ENCODE peak calls at places on chromosome 15, in ten cellular contexts. One of them, this sample, is unnamed.

GRCh38 chr15:71048913-71049675 is 66.2 kb upstream of the THSD4 start:
- DNase-seq in NT2/D1: no peak
- DNase-seq in SK-N-SH: no peak
- DNase-seq in neuronal stem cell: no peak
- DNase-seq in left ventricle myocardium inferior: no peak
- DNase-seq in suprapubic skin: no peak
- DNase-seq in aorta: no peak
- DNase-seq in CD8-positive, alpha-beta T cell: no peak
- DNase-seq in breast epithelium: no peak
- DNase-seq in PC-9: peak; percentile 72
- DNase-seq in this sample: no peak

GRCh38 chr15:79099692-79100091 is 9.1 kb upstream of the RASGRF1 start:
- DNase-seq in NT2/D1: no peak
- DNase-seq in SK-N-SH: no peak
- DNase-seq in neuronal stem cell: no peak
- DNase-seq in left ventricle myocardium inferior: no peak
- DNase-seq in suprapubic skin: no peak
- DNase-seq in aorta: peak; percentile 17
- DNase-seq in CD8-positive, alpha-beta T cell: no peak
- DNase-seq in breast epithelium: no peak
- DNase-seq in PC-9: no peak
- DNase-seq in this sample: no peak

GRCh38 chr15:68277131-68277604 is 377 bp upstream of the FEM1B start:
- DNase-seq in NT2/D1: peak; percentile 46
- DNase-seq in SK-N-SH: peak; percentile 72
- DNase-seq in neuronal stem cell: peak; percentile 70
- DNase-seq in left ventricle myocardium inferior: no peak
- DNase-seq in suprapubic skin: no peak
- DNase-seq in aorta: no peak
- DNase-seq in CD8-positive, alpha-beta T cell: no peak
- DNase-seq in breast epithelium: no peak
- DNase-seq in PC-9: no peak
- DNase-seq in this sample: no peak

GRCh38 chr15:71139264-71139663 is 24.0 kb downstream of the THSD4 start:
- DNase-seq in NT2/D1: no peak
- DNase-seq in SK-N-SH: no peak
- DNase-seq in neuronal stem cell: no peak
- DNase-seq in left ventricle myocardium inferior: no peak
- DNase-seq in suprapubic skin: no peak
- DNase-seq in aorta: no peak
- DNase-seq in CD8-positive, alpha-beta T cell: no peak
- DNase-seq in breast epithelium: no peak
- DNase-seq in PC-9: no peak
- DNase-seq in this sample: no peak

GRCh38 chr15:68658151-68658550 is 79.4 kb downstream of the CORO2B start:
- DNase-seq in NT2/D1: no peak
- DNase-seq in SK-N-SH: no peak
- DNase-seq in neuronal stem cell: no peak
- DNase-seq in left ventricle myocardium inferior: peak; percentile 36
- DNase-seq in suprapubic skin: no peak
- DNase-seq in aorta: peak; percentile 50
- DNase-seq in CD8-positive, alpha-beta T cell: no peak
- DNase-seq in breast epithelium: no peak
- DNase-seq in PC-9: no peak
- DNase-seq in this sample: no peak

GRCh38 chr15:75104804-75105557 is 81.6 kb downstream of the PPCDC start:
- DNase-seq in NT2/D1: no peak
- DNase-seq in SK-N-SH: no peak
- DNase-seq in neuronal stem cell: no peak
- DNase-seq in left ventricle myocardium inferior: no peak
- DNase-seq in suprapubic skin: no peak
- DNase-seq in aorta: no peak
- DNase-seq in CD8-positive, alpha-beta T cell: no peak
- DNase-seq in breast epithelium: peak; percentile 60
- DNase-seq in PC-9: peak; percentile 98
- DNase-seq in this sample: no peak

GRCh38 chr15:83170474-83171165 is 37.0 kb downstream of the HDGFL3 start:
- DNase-seq in NT2/D1: no peak
- DNase-seq in SK-N-SH: no peak
- DNase-seq in neuronal stem cell: no peak
- DNase-seq in left ventricle myocardium inferior: no peak
- DNase-seq in suprapubic skin: no peak
- DNase-seq in aorta: no peak
- DNase-seq in CD8-positive, alpha-beta T cell: no peak
- DNase-seq in breast epithelium: no peak
- DNase-seq in PC-9: no peak
- DNase-seq in this sample: no peak

GRCh38 chr15:69758291-69758771 is 305.7 kb downstream of the RPLP1 start:
- DNase-seq in NT2/D1: no peak
- DNase-seq in SK-N-SH: no peak
- DNase-seq in neuronal stem cell: no peak
- DNase-seq in left ventricle myocardium inferior: no peak
- DNase-seq in suprapubic skin: no peak
- DNase-seq in aorta: no peak
- DNase-seq in CD8-positive, alpha-beta T cell: no peak
- DNase-seq in breast epithelium: no peak
- DNase-seq in PC-9: peak; percentile 89
- DNase-seq in this sample: no peak

GRCh38 chr15:90004671-90005070 is 3.5 kb downstream of the ZNF710 start:
- DNase-seq in NT2/D1: no peak
- DNase-seq in SK-N-SH: no peak
- DNase-seq in neuronal stem cell: no peak
- DNase-seq in left ventricle myocardium inferior: no peak
- DNase-seq in suprapubic skin: peak; percentile 76
- DNase-seq in aorta: no peak
- DNase-seq in CD8-positive, alpha-beta T cell: no peak
- DNase-seq in breast epithelium: no peak
- DNase-seq in PC-9: peak; percentile 90
- DNase-seq in this sample: no peak

GRCh38 chr15:51267047-51267713 is 71.2 kb downstream of the CYP19A1 start:
- DNase-seq in NT2/D1: peak; percentile 5
- DNase-seq in SK-N-SH: peak; percentile 46
- DNase-seq in neuronal stem cell: no peak
- DNase-seq in left ventricle myocardium inferior: no peak
- DNase-seq in suprapubic skin: no peak
- DNase-seq in aorta: no peak
- DNase-seq in CD8-positive, alpha-beta T cell: no peak
- DNase-seq in breast epithelium: no peak
- DNase-seq in PC-9: no peak
- DNase-seq in this sample: no peak

GRCh38 chr15:80154336-80154735 is 1.5 kb downstream of the FAH start:
- DNase-seq in NT2/D1: no peak
- DNase-seq in SK-N-SH: no peak
- DNase-seq in neuronal stem cell: no peak
- DNase-seq in left ventricle myocardium inferior: no peak
- DNase-seq in suprapubic skin: no peak
- DNase-seq in aorta: no peak
- DNase-seq in CD8-positive, alpha-beta T cell: no peak
- DNase-seq in breast epithelium: no peak
- DNase-seq in PC-9: no peak
- DNase-seq in this sample: no peak

GRCh38 chr15:80640546-80641121 is 54.5 kb upstream of the ABHD17C start:
- DNase-seq in NT2/D1: no peak
- DNase-seq in SK-N-SH: no peak
- DNase-seq in neuronal stem cell: no peak
- DNase-seq in left ventricle myocardium inferior: no peak
- DNase-seq in suprapubic skin: no peak
- DNase-seq in aorta: no peak
- DNase-seq in CD8-positive, alpha-beta T cell: no peak
- DNase-seq in breast epithelium: no peak
- DNase-seq in PC-9: no peak
- DNase-seq in this sample: no peak

GRCh38 chr15:92077353-92078080 is 224.0 kb downstream of the SLCO3A1 start:
- DNase-seq in NT2/D1: peak; percentile 63
- DNase-seq in SK-N-SH: peak; percentile 74
- DNase-seq in neuronal stem cell: peak; percentile 57
- DNase-seq in left ventricle myocardium inferior: peak; percentile 63
- DNase-seq in suprapubic skin: no peak
- DNase-seq in aorta: peak; percentile 85
- DNase-seq in CD8-positive, alpha-beta T cell: peak; percentile 39
- DNase-seq in breast epithelium: peak; percentile 63
- DNase-seq in PC-9: peak; percentile 47
- DNase-seq in this sample: peak; percentile 61

GRCh38 chr15:69593981-69594966 is 141.7 kb downstream of the RPLP1 start:
- DNase-seq in NT2/D1: no peak
- DNase-seq in SK-N-SH: no peak
- DNase-seq in neuronal stem cell: no peak
- DNase-seq in left ventricle myocardium inferior: peak; percentile 40
- DNase-seq in suprapubic skin: no peak
- DNase-seq in aorta: peak; percentile 88
- DNase-seq in CD8-positive, alpha-beta T cell: no peak
- DNase-seq in breast epithelium: peak; percentile 65
- DNase-seq in PC-9: peak; percentile 98
- DNase-seq in this sample: no peak

GRCh38 chr15:64161688-64162477 is 939 bp downstream of the PPIB start:
- DNase-seq in NT2/D1: no peak
- DNase-seq in SK-N-SH: no peak
- DNase-seq in neuronal stem cell: no peak
- DNase-seq in left ventricle myocardium inferior: no peak
- DNase-seq in suprapubic skin: peak; percentile 7
- DNase-seq in aorta: no peak
- DNase-seq in CD8-positive, alpha-beta T cell: no peak
- DNase-seq in breast epithelium: no peak
- DNase-seq in PC-9: no peak
- DNase-seq in this sample: no peak
- H3K4me1 ChIP-seq in NT2/D1: peaks cover 7% of the 10 kb centered on the region
- H3K4me1 ChIP-seq in SK-N-SH: peaks cover 23% of the 10 kb centered on the region
- H3K4me1 ChIP-seq in neuronal stem cell: peaks cover 9% of the 10 kb centered on the region
- H3K4me1 ChIP-seq in left ventricle myocardium inferior: peaks cover 69% of the 10 kb centered on the region
- H3K4me1 ChIP-seq in suprapubic skin: peaks cover 45% of the 10 kb centered on the region
- H3K4me1 ChIP-seq in aorta: peaks cover 2% of the 10 kb centered on the region
- H3K4me1 ChIP-seq in CD8-positive, alpha-beta T cell: peaks cover 38% of the 10 kb centered on the region
- H3K4me1 ChIP-seq in breast epithelium: peaks cover 27% of the 10 kb centered on the region
- H3K4me1 ChIP-seq in PC-9: no peaks in the 10 kb centered on the region
- H3K4me1 ChIP-seq in this sample: peaks cover 9% of the 10 kb centered on the region

DNA sequence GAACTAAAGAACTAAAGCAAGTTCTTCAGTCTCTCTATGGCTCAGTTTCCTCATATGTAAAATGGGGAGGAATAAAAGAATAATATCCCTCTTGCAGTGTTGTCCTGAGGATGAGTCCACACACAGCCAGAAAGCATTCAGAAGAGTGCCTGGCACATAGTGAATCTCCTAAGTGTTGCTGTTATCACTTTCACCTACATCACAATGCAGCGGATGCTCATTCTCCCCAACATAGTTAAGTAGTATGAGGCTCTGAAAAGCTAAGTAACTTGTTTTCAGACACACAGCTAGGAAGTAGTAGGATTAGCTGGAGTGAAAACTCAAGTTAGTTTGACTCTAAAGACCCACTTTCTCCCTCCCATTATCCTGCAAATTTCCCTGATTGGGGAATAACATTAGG is 9.1 kb upstream of the USP3 start:
- DNase-seq in NT2/D1: no peak
- DNase-seq in SK-N-SH: no peak
- DNase-seq in neuronal stem cell: no peak
- DNase-seq in left ventricle myocardium inferior: no peak
- DNase-seq in suprapubic skin: no peak
- DNase-seq in aorta: no peak
- DNase-seq in CD8-positive, alpha-beta T cell: no peak
- DNase-seq in breast epithelium: no peak
- DNase-seq in PC-9: no peak
- DNase-seq in this sample: no peak
- H3K4me1 ChIP-seq in NT2/D1: peaks cover 6% of the 10 kb centered on the region
- H3K4me1 ChIP-seq in SK-N-SH: peaks cover 3% of the 10 kb centered on the region
- H3K4me1 ChIP-seq in neuronal stem cell: peaks cover 6% of the 10 kb centered on the region
- H3K4me1 ChIP-seq in left ventricle myocardium inferior: no peaks in the 10 kb centered on the region
- H3K4me1 ChIP-seq in suprapubic skin: peaks cover 19% of the 10 kb centered on the region
- H3K4me1 ChIP-seq in aorta: no peaks in the 10 kb centered on the region
- H3K4me1 ChIP-seq in CD8-positive, alpha-beta T cell: peaks cover 73% of the 10 kb centered on the region
- H3K4me1 ChIP-seq in breast epithelium: no peaks in the 10 kb centered on the region
- H3K4me1 ChIP-seq in PC-9: peaks cover 60% of the 10 kb centered on the region
- H3K4me1 ChIP-seq in this sample: peaks cover 3% of the 10 kb centered on the region

GRCh38 chr15:42920281-42921048 is at the start of gene TTBK2:
- DNase-seq in NT2/D1: peak; percentile 94
- DNase-seq in SK-N-SH: peak; percentile 95
- DNase-seq in neuronal stem cell: peak; percentile 99
- DNase-seq in left ventricle myocardium inferior: peak; percentile 99
- DNase-seq in suprapubic skin: peak; percentile 98
- DNase-seq in aorta: peak; percentile 99
- DNase-seq in CD8-positive, alpha-beta T cell: peak; percentile 97
- DNase-seq in breast epithelium: peak; percentile 97
- DNase-seq in PC-9: peak; percentile 88
- DNase-seq in this sample: peak; percentile 98

GRCh38 chr15:42919308-42919707 is 1.3 kb downstream of the TTBK2 start:
- DNase-seq in NT2/D1: no peak
- DNase-seq in SK-N-SH: peak; percentile 17
- DNase-seq in neuronal stem cell: no peak
- DNase-seq in left ventricle myocardium inferior: no peak
- DNase-seq in suprapubic skin: no peak
- DNase-seq in aorta: no peak
- DNase-seq in CD8-positive, alpha-beta T cell: no peak
- DNase-seq in breast epithelium: no peak
- DNase-seq in PC-9: no peak
- DNase-seq in this sample: no peak

GRCh38 chr15:42915654-42916053 is 4.9 kb downstream of the TTBK2 start:
- DNase-seq in NT2/D1: no peak
- DNase-seq in SK-N-SH: no peak
- DNase-seq in neuronal stem cell: no peak
- DNase-seq in left ventricle myocardium inferior: no peak
- DNase-seq in suprapubic skin: no peak
- DNase-seq in aorta: no peak
- DNase-seq in CD8-positive, alpha-beta T cell: no peak
- DNase-seq in breast epithelium: no peak
- DNase-seq in PC-9: no peak
- DNase-seq in this sample: no peak

GRCh38 chr15:42919794-42920280 is 741 bp downstream of the TTBK2 start:
- DNase-seq in NT2/D1: no peak
- DNase-seq in SK-N-SH: peak; percentile 39
- DNase-seq in neuronal stem cell: no peak
- DNase-seq in left ventricle myocardium inferior: no peak
- DNase-seq in suprapubic skin: no peak
- DNase-seq in aorta: no peak
- DNase-seq in CD8-positive, alpha-beta T cell: peak; percentile 13
- DNase-seq in breast epithelium: peak; percentile 23
- DNase-seq in PC-9: no peak
- DNase-seq in this sample: no peak

DNA sequence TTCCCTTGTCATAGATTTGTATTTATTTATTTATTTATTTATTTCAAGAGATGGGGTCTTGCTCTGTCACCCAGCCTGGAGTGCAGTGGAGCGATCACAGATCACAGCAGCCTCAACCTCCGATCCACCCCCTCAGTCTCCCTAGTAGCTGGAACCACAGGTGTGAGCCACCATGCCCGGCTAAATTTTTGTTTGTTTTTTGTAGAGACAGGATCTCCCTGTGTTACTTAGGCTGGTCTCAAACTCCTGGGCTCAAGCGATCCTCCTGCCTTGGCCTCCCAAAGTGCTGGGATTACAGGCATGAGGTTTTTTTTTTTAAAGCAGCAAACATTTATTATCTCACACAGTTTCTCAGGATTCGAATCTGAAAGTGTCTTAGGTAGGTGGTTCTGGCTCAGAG is 2.5 kb downstream of the TTBK2 start:
- DNase-seq in NT2/D1: no peak
- DNase-seq in SK-N-SH: no peak
- DNase-seq in neuronal stem cell: no peak
- DNase-seq in left ventricle myocardium inferior: no peak
- DNase-seq in suprapubic skin: no peak
- DNase-seq in aorta: no peak
- DNase-seq in CD8-positive, alpha-beta T cell: no peak
- DNase-seq in breast epithelium: no peak
- DNase-seq in PC-9: no peak
- DNase-seq in this sample: no peak
- H3K4me1 ChIP-seq in NT2/D1: no peaks in the 10 kb centered on the region
- H3K4me1 ChIP-seq in SK-N-SH: no peaks in the 10 kb centered on the region
- H3K4me1 ChIP-seq in neuronal stem cell: peaks cover 8% of the 10 kb centered on the region
- H3K4me1 ChIP-seq in left ventricle myocardium inferior: peaks cover 36% of the 10 kb centered on the region
- H3K4me1 ChIP-seq in suprapubic skin: peaks cover 21% of the 10 kb centered on the region
- H3K4me1 ChIP-seq in aorta: no peaks in the 10 kb centered on the region
- H3K4me1 ChIP-seq in CD8-positive, alpha-beta T cell: peaks cover 13% of the 10 kb centered on the region
- H3K4me1 ChIP-seq in breast epithelium: peaks cover 7% of the 10 kb centered on the region
- H3K4me1 ChIP-seq in PC-9: peaks cover 15% of the 10 kb centered on the region
- H3K4me1 ChIP-seq in this sample: no peaks in the 10 kb centered on the region

GRCh38 chr15:85687329-85687728 is 107.4 kb downstream of the KLHL25 start:
- DNase-seq in NT2/D1: no peak
- DNase-seq in SK-N-SH: no peak
- DNase-seq in neuronal stem cell: no peak
- DNase-seq in left ventricle myocardium inferior: no peak
- DNase-seq in suprapubic skin: no peak
- DNase-seq in aorta: no peak
- DNase-seq in CD8-positive, alpha-beta T cell: no peak
- DNase-seq in breast epithelium: no peak
- DNase-seq in PC-9: no peak
- DNase-seq in this sample: no peak
- H3K4me1 ChIP-seq in NT2/D1: no peaks in the 10 kb centered on the region
- H3K4me1 ChIP-seq in SK-N-SH: peaks cover 6% of the 10 kb centered on the region
- H3K4me1 ChIP-seq in neuronal stem cell: peaks cover 22% of the 10 kb centered on the region
- H3K4me1 ChIP-seq in left ventricle myocardium inferior: peaks cover 93% of the 10 kb centered on the region
- H3K4me1 ChIP-seq in suprapubic skin: peaks cover 36% of the 10 kb centered on the region
- H3K4me1 ChIP-seq in aorta: no peaks in the 10 kb centered on the region
- H3K4me1 ChIP-seq in CD8-positive, alpha-beta T cell: peaks cover 41% of the 10 kb centered on the region
- H3K4me1 ChIP-seq in breast epithelium: peaks cover 7% of the 10 kb centered on the region
- H3K4me1 ChIP-seq in PC-9: no peaks in the 10 kb centered on the region
- H3K4me1 ChIP-seq in this sample: peaks cover 11% of the 10 kb centered on the region

This sample was measured in ovary.